ENCODE peak calls at places on chromosomes 13 and 19, in nine cellular contexts. G is IMR-90, W is small intestine, R is Peyer's patch, M is ELF-1, Z is endothelial cell, V is glutamatergic neuron, J is LHCN-M2, Y is NCI-H774. S is an unnamed sample.
A peak's percentile ranks its signal among the peaks of the same experiment; 100 is the strongest.

GRCh38 chr13:59566544-59566943 is 597.2 kb downstream of the DIAPH3 start:
- DNase-seq in G (no peak), W (no peak), R (no peak), M (no peak), Z (no peak), V (no peak), J (no peak), Y (no peak), S (no peak)

GRCh38 chr19:41886761-41887710 is 4.1 kb downstream of the ARHGEF1 start:
- DNase-seq in G (no peak), W (peak; percentile 67), R (no peak), M (no peak), Z (no peak), V (no peak), J (no peak), Y (no peak), S (peak; percentile 64)

GRCh38 chr13:48320396-48320790 is 16.8 kb downstream of the RB1 start:
- DNase-seq in G (no peak), W (no peak), R (no peak), M (no peak), Z (no peak), V (no peak), J (no peak), Y (no peak), S (no peak)

GRCh38 chr13:19852766-19853165 is 10.7 kb downstream of the ZMYM5 start:
- DNase-seq in G (no peak), W (no peak), R (no peak), M (no peak), Z (no peak), V (no peak), J (no peak), Y (no peak), S (no peak)

GRCh38 chr19:13038306-13039210 is 43.3 kb downstream of the NFIX start:
- DNase-seq in G (no peak), W (no peak), R (no peak), M (no peak), Z (no peak), V (no peak), J (no peak), Y (no peak), S (no peak)

GRCh38 chr13:106096661-106097092 is 438.8 kb downstream of the EFNB2 start:
- DNase-seq in G (no peak), W (peak; percentile 95), R (no peak), M (no peak), Z (no peak), V (no peak), J (peak; percentile 68), Y (no peak), S (no peak)

GRCh38 chr13:68439821-68440220 is 1209.7 kb upstream of the PCDH9 start:
- DNase-seq in G (no peak), W (no peak), R (no peak), M (no peak), Z (no peak), V (no peak), J (peak; percentile 35), Y (no peak), S (no peak)

GRCh38 chr19:33703438-33703750 is 81.6 kb downstream of the CHST8 start:
- DNase-seq in G (no peak), W (no peak), R (no peak), M (no peak), Z (no peak), V (no peak), J (no peak), Y (no peak), S (no peak)

GRCh38 chr19:13155472-13156284 is 5.5 kb downstream of the IER2 start:
- DNase-seq in G (peak; percentile 76), W (peak; percentile 77), R (peak; percentile 85), M (peak; percentile 75), Z (peak; percentile 77), V (peak; percentile 96), J (peak; percentile 82), Y (peak; percentile 56), S (peak; percentile 93)